ENCODE peak calls at places on chromosomes 3 and 15, in six cellular contexts. S is body of pancreas, U is ovary, G is stomach, B is H54, W is vagina. F is an unnamed sample.

GRCh38 chr3:50275160-50275995 is 3.5 kb upstream of the LSMEM2 start:
- DNase-seq in S (no peak), U (no peak), G (no peak), B (no peak), W (no peak), F (no peak)

GRCh38 chr15:70761046-70761445 is 2.3 kb downstream of the UACA start:
- DNase-seq in S (no peak), U (no peak), G (no peak), B (no peak), W (no peak), F (no peak)

GRCh38 chr3:4503050-4503449 is 9.9 kb downstream of the ITPR1 start:
- DNase-seq in S (no peak), U (no peak), G (no peak), B (no peak), W (no peak), F (no peak)

GRCh38 chr3:50267280-50267913 is 1.6 kb upstream of the SEMA3B start:
- DNase-seq in S (peak; percentile 74), U (peak; percentile 85), G (peak; percentile 87), B (no peak), W (no peak), F (no peak)

GRCh38 chr3:121855555-121855954 is 20.5 kb downstream of the EAF2 start:
- DNase-seq in S (no peak), U (no peak), G (no peak), B (no peak), W (no peak), F (no peak)

GRCh38 chr15:99306694-99307338 is 55.5 kb downstream of the LRRC28 start:
- DNase-seq in S (peak; percentile 22), U (no peak), G (peak; percentile 29), B (no peak), W (no peak), F (no peak)

GRCh38 chr15:56948766-56949105 is 30.3 kb downstream of the TCF12 start:
- DNase-seq in S (no peak), U (no peak), G (no peak), B (no peak), W (no peak), F (no peak)

GRCh38 chr15:70098461-70099166 is 897 bp upstream of the TLE3 start:
- DNase-seq in S (peak; percentile 57), U (peak; percentile 84), G (peak; percentile 67), B (no peak), W (no peak), F (peak; percentile 62)

GRCh38 chr15:74345051-74345450 is 22.4 kb downstream of the CYP11A1 start:
- DNase-seq in S (no peak), U (peak; percentile 31), G (no peak), B (no peak), W (no peak), F (no peak)

GRCh38 chr15:68560501-68561113 is 18.2 kb upstream of the CORO2B start:
- DNase-seq in S (no peak), U (no peak), G (no peak), B (no peak), W (no peak), F (no peak)

GRCh38 chr3:161274691-161275298 is 53.7 kb downstream of the NMD3 start:
- DNase-seq in S (peak; percentile 40), U (no peak), G (no peak), B (peak; percentile 4), W (no peak), F (peak; percentile 74)

GRCh38 chr3:172359231-172359630 is 89.0 kb downstream of the GHSR start:
- DNase-seq in S (no peak), U (no peak), G (no peak), B (no peak), W (no peak), F (no peak)

GRCh38 chr15:69031013-69032001 is 16.8 kb downstream of the NOX5 start:
- DNase-seq in S (peak; percentile 35), U (peak; percentile 74), G (peak; percentile 41), B (no peak), W (no peak), F (peak; percentile 83)

GRCh38 chr3:40546811-40547210 is 22.1 kb downstream of the ZNF621 start:
- DNase-seq in S (no peak), U (no peak), G (no peak), B (peak; percentile 55), W (no peak), F (no peak)

GRCh38 chr15:65869954-65870871 is 922 bp downstream of the RAB11A start:
- DNase-seq in S (peak; percentile 63), U (no peak), G (peak; percentile 74), B (no peak), W (no peak), F (peak; percentile 69)

GRCh38 chr3:144746631-144747030 is 775.0 kb downstream of the DIPK2A start:
- DNase-seq in S (no peak), U (no peak), G (no peak), B (no peak), W (no peak), F (no peak)

GRCh38 chr3:186162221-186162620 is 53.3 kb upstream of the ETV5 start:
- DNase-seq in S (peak; percentile 44), U (no peak), G (no peak), B (no peak), W (peak; percentile 42), F (no peak)

GRCh38 chr3:62167566-62168262 is 205.6 kb downstream of the FEZF2 start:
- DNase-seq in S (no peak), U (no peak), G (no peak), B (peak; percentile 17), W (no peak), F (no peak)

GRCh38 chr3:69767571-69767970 is 28.3 kb downstream of the MITF start:
- DNase-seq in S (no peak), U (peak; percentile 72), G (no peak), B (no peak), W (no peak), F (no peak)

GRCh38 chr3:48966367-48966766 is 23.7 kb upstream of the P4HTM start:
- DNase-seq in S (no peak), U (no peak), G (no peak), B (no peak), W (no peak), F (no peak)

GRCh38 chr3:188326968-188327367 is 173.0 kb downstream of the LPP start:
- DNase-seq in S (no peak), U (no peak), G (no peak), B (no peak), W (no peak), F (no peak)

GRCh38 chr3:144663456-144664063 is 691.9 kb downstream of the DIPK2A start:
- DNase-seq in S (no peak), U (no peak), G (no peak), B (no peak), W (no peak), F (no peak)

GRCh38 chr3:79872483-79872882 is 104.7 kb upstream of the ROBO1 start:
- DNase-seq in S (no peak), U (no peak), G (no peak), B (no peak), W (no peak), F (no peak)

GRCh38 chr15:87633471-87633870 is 623.1 kb downstream of the NTRK3 start:
- DNase-seq in S (no peak), U (no peak), G (no peak), B (no peak), W (no peak), F (no peak)

GRCh38 chr15:57310876-57311275 is 65.4 kb upstream of the CGNL1 start:
- DNase-seq in S (no peak), U (no peak), G (peak; percentile 2), B (no peak), W (no peak), F (no peak)

GRCh38 chr3:60240558-60240957 is 1010.7 kb downstream of the FHIT start:
- DNase-seq in S (no peak), U (no peak), G (no peak), B (no peak), W (no peak), F (no peak)

GRCh38 chr3:194773216-194773615 is 87.5 kb downstream of the FAM43A start:
- DNase-seq in S (peak; percentile 15), U (no peak), G (no peak), B (peak; percentile 35), W (no peak), F (no peak)

DNA sequence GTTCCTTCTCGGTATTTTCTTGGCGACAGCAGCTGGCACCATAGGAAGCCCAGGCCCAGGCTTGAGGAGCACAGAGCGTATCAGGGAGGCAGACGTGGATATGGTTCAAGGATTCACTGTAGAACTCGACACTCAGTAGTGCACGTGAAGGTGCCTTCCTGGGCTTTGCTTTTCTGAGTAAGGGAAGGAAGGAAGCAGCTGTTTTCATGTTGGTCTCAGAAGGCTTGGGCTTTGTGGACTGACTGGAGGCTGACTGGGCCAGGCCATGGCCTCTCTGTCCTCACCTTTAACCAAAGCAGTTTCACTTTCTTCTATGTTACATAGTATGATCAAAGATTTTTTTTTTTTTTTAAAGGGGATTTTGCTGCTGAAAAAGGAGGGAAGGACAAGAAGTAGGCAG is 6.9 kb upstream of the GHRL start:
- DNase-seq in S (no peak), U (no peak), G (no peak), B (no peak), W (no peak), F (no peak)
- TF ChIP-seq POLR2A in S (no peak), U (no peak), G (no peak), B (no peak), W (no peak), F (no peak)

GRCh38 chr15:75647370-75648155 is at the start of gene SNX33:
- DNase-seq in S (peak; percentile 87), U (peak; percentile 89), G (peak; percentile 82), B (no peak), W (peak; percentile 91), F (peak; percentile 54)
- TF ChIP-seq POLR2A in S (peak; percentile 91), U (peak; percentile 60), G (no peak), B (peak; percentile 76), W (peak; percentile 53), F (no peak)

GRCh38 chr15:38486946-38487345 is 33.0 kb downstream of the FAM98B start:
- DNase-seq in S (no peak), U (no peak), G (no peak), B (no peak), W (no peak), F (no peak)

GRCh38 chr15:38482572-38482971 is 28.6 kb downstream of the FAM98B start:
- DNase-seq in S (no peak), U (no peak), G (no peak), B (no peak), W (no peak), F (no peak)

GRCh38 chr15:38481761-38482160 is 27.8 kb downstream of the FAM98B start:
- DNase-seq in S (no peak), U (no peak), G (no peak), B (no peak), W (no peak), F (no peak)

GRCh38 chr15:38490231-38490630 is 36.3 kb downstream of the FAM98B start:
- DNase-seq in S (no peak), U (no peak), G (no peak), B (no peak), W (no peak), F (no peak)

GRCh38 chr15:38487383-38487782 is 33.5 kb downstream of the FAM98B start:
- DNase-seq in S (no peak), U (no peak), G (no peak), B (no peak), W (no peak), F (no peak)
- TF ChIP-seq POLR2A in S (no peak), U (no peak), G (no peak), B (no peak), W (no peak), F (no peak)

DNA sequence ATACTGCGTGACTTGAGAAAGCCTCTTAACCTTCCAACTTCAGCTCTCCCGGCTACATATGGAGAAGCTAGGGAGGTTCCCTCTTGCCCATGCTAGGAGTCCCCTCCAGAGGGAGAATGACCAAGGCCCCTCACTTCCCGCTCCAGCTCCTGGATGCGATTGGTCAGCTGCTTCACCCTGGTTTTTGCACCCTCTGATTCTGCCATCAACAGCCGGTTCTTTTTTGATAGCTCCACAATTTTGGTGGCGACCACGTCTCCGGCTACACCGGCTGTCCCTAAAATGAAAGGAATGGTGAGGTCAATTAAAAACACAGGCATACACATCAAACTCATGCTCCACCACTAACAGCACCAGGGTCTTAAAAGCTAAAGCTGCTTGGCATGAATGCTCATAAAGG is 20.6 kb downstream of the CCDC13 start:
- DNase-seq in S (no peak), U (no peak), G (peak; percentile 17), B (no peak), W (no peak), F (no peak)
- TF ChIP-seq POLR2A in S (no peak), U (no peak), G (no peak), B (no peak), W (no peak), F (no peak)